ENCODE peak calls at places on chromosomes 6 and 20, in four cellular contexts. V is GM20000; U is naive thymus-derived CD8-positive, alpha-beta T cell; Z is left cardiac atrium. P is an unnamed sample.

GRCh38 chr6:37860226-37860839 is 40.8 kb downstream of the ZFAND3 start:
- DNase-seq in V (no peak), U (peak; percentile 19), Z (no peak), P (peak; percentile 7)

GRCh38 chr20:34896086-34896551 is 19.7 kb downstream of the ACSS2 start:
- DNase-seq in V (no peak), U (no peak), Z (no peak), P (no peak)

GRCh38 chr6:35087361-35088280 is 53.5 kb downstream of the TCP11 start:
- DNase-seq in V (no peak), U (no peak), Z (no peak), P (no peak)

GRCh38 chr6:67252663-67253062 is 1382.4 kb upstream of the ADGRB3 start:
- DNase-seq in V (no peak), U (no peak), Z (no peak), P (no peak)

GRCh38 chr6:45568626-45569025 is 190.9 kb upstream of the SUPT3H start:
- DNase-seq in V (no peak), U (no peak), Z (no peak), P (no peak)

GRCh38 chr6:157845493-157846259 is 22.6 kb downstream of the SNX9 start:
- DNase-seq in V (no peak), U (no peak), Z (no peak), P (no peak)

GRCh38 chr20:32896521-32897280 is 38.0 kb downstream of the EFCAB8 start:
- DNase-seq in V (no peak), U (no peak), Z (no peak), P (no peak)

GRCh38 chr20:24157213-24157612 is 168.6 kb upstream of the GGTLC1 start:
- DNase-seq in V (no peak), U (peak; percentile 49), Z (no peak), P (no peak)

GRCh38 chr6:33758807-33759206 is 12.1 kb upstream of the IP6K3 start:
- DNase-seq in V (no peak), U (no peak), Z (no peak), P (no peak)

GRCh38 chr6:161922631-161923119 is 648.8 kb upstream of the AGPAT4 start:
- DNase-seq in V (no peak), U (no peak), Z (peak; percentile 58), P (no peak)

GRCh38 chr6:160221423-160221822 is 37.2 kb downstream of the SLC22A2 start:
- DNase-seq in V (no peak), U (no peak), Z (no peak), P (no peak)

GRCh38 chr6:16649241-16649640 is 112.0 kb downstream of the ATXN1 start:
- DNase-seq in V (no peak), U (no peak), Z (no peak), P (no peak)

GRCh38 chr6:142058216-142058925 is 74.4 kb upstream of the GJE1 start:
- DNase-seq in V (no peak), U (no peak), Z (no peak), P (no peak)

GRCh38 chr20:10848810-10849370 is 175.1 kb upstream of the JAG1 start:
- DNase-seq in V (no peak), U (no peak), Z (peak; percentile 34), P (no peak)

GRCh38 chr6:162181741-162182401 is 545.7 kb downstream of the PRKN start:
- DNase-seq in V (no peak), U (no peak), Z (no peak), P (no peak)

GRCh38 chr20:62835931-62836861 is 19.3 kb downstream of the COL9A3 start:
- DNase-seq in V (no peak), U (no peak), Z (no peak), P (no peak)

GRCh38 chr20:12928755-12929401 is 79.9 kb upstream of the SPTLC3 start:
- DNase-seq in V (no peak), U (no peak), Z (no peak), P (no peak)

GRCh38 chr6:146775227-146775626 is 176.5 kb downstream of the ADGB start:
- DNase-seq in V (no peak), U (no peak), Z (no peak), P (peak; percentile 8)

GRCh38 chr6:144416773-144417172 is 131.6 kb downstream of the UTRN start:
- DNase-seq in V (no peak), U (no peak), Z (no peak), P (no peak)

GRCh38 chr6:34526992-34527728 is 29.0 kb downstream of the SPDEF start:
- DNase-seq in V (peak; percentile 98), U (peak; percentile 90), Z (peak; percentile 97), P (peak; percentile 91)

GRCh38 chr6:139577124-139577800 is 202.8 kb upstream of the CITED2 start:
- DNase-seq in V (no peak), U (no peak), Z (no peak), P (no peak)

GRCh38 chr20:47774081-47774777 is 11.1 kb downstream of the SULF2 start:
- DNase-seq in V (no peak), U (no peak), Z (peak; percentile 57), P (no peak)

GRCh38 chr6:95660544-95660943 is 83.2 kb downstream of the MANEA start:
- DNase-seq in V (no peak), U (no peak), Z (no peak), P (no peak)

GRCh38 chr6:45488269-45488668 is 110.5 kb upstream of the SUPT3H start:
- DNase-seq in V (no peak), U (no peak), Z (no peak), P (no peak)

GRCh38 chr20:48718914-48719578 is 108.8 kb downstream of the PREX1 start:
- DNase-seq in V (no peak), U (peak; percentile 50), Z (no peak), P (peak; percentile 27)

GRCh38 chr6:124490123-124490522 is 472.1 kb upstream of the RNF217 start:
- DNase-seq in V (no peak), U (no peak), Z (no peak), P (no peak)

GRCh38 chr6:154614101-154614500 is 103.6 kb upstream of the CNKSR3 start:
- DNase-seq in V (no peak), U (no peak), Z (no peak), P (no peak)

GRCh38 chr6:97669191-97669651 is 386.2 kb upstream of the MMS22L start:
- DNase-seq in V (peak; percentile 77), U (no peak), Z (peak; percentile 43), P (no peak)

GRCh38 chr20:61355096-61355495 is 103.0 kb downstream of the CDH4 start:
- DNase-seq in V (no peak), U (no peak), Z (no peak), P (no peak)

GRCh38 chr20:50675671-50676376 is 15.5 kb downstream of the RIPOR3 start:
- DNase-seq in V (no peak), U (no peak), Z (no peak), P (no peak)

GRCh38 chr6:133595076-133595868 is 293.6 kb upstream of the TCF21 start:
- DNase-seq in V (no peak), U (no peak), Z (no peak), P (no peak)

GRCh38 chr6:165497472-165497871 is 165.6 kb downstream of the PDE10A start:
- DNase-seq in V (no peak), U (no peak), Z (no peak), P (no peak)

GRCh38 chr6:22601941-22602340 is 32.6 kb downstream of the HDGFL1 start:
- DNase-seq in V (no peak), U (no peak), Z (no peak), P (no peak)

GRCh38 chr6:1310628-1311399 is 1.1 kb upstream of the FOXQ1 start:
- DNase-seq in V (no peak), U (no peak), Z (no peak), P (no peak)

GRCh38 chr6:79946242-79946641 is 1.1 kb downstream of the ELOVL4 start:
- DNase-seq in V (peak; percentile 26), U (no peak), Z (no peak), P (peak; percentile 31)

GRCh38 chr6:32852844-32853540 is 512 bp downstream of the TAP1 start:
- DNase-seq in V (peak; percentile 66), U (no peak), Z (no peak), P (peak; percentile 54)

P was measured in central memory CD4-positive, alpha-beta T cell.